ENCODE peak calls at places on chromosomes 12 and 14, in seven cellular contexts. N, K, H, T, S, A and I are unnamed samples.

GRCh38 chr12:20370001-20370381 is 1.7 kb downstream of the PDE3A start:
- DNase-seq in N (no peak), K (no peak), H (no peak), T (no peak), S (peak; percentile 17), A (peak; percentile 50), I (no peak)

GRCh38 chr12:100515956-100516355 is 42.3 kb downstream of the NR1H4 start:
- DNase-seq in N (no peak), K (no peak), H (no peak), T (no peak), S (no peak), A (no peak), I (no peak)

GRCh38 chr14:104346608-104347007 is 208.2 kb downstream of the KIF26A start:
- DNase-seq in N (no peak), K (no peak), H (no peak), T (no peak), S (no peak), A (no peak), I (no peak)

GRCh38 chr12:45388545-45388944 is 172.7 kb downstream of the ANO6 start:
- DNase-seq in N (peak; percentile 29), K (peak; percentile 34), H (no peak), T (peak; percentile 42), S (peak; percentile 4), A (peak; percentile 8), I (no peak)

GRCh38 chr12:95218852-95219171 is 1.2 kb downstream of the VEZT start:
- DNase-seq in N (peak; percentile 9), K (peak; percentile 34), H (no peak), T (no peak), S (no peak), A (peak; percentile 50), I (no peak)

GRCh38 chr14:60652674-60653387 is 3.6 kb upstream of the SIX1 start:
- DNase-seq in N (no peak), K (no peak), H (no peak), T (no peak), S (no peak), A (no peak), I (no peak)

GRCh38 chr12:2194571-2194970 is 141.8 kb downstream of the CACNA1C start:
- DNase-seq in N (no peak), K (no peak), H (no peak), T (no peak), S (no peak), A (no peak), I (no peak)

GRCh38 chr14:77301103-77301502 is 19.6 kb downstream of the POMT2 start:
- DNase-seq in N (peak; percentile 68), K (peak; percentile 61), H (peak; percentile 40), T (peak; percentile 68), S (peak; percentile 88), A (peak; percentile 80), I (peak; percentile 56)

GRCh38 chr12:25675808-25676207 is 122.7 kb upstream of the LMNTD1 start:
- DNase-seq in N (no peak), K (peak; percentile 8), H (no peak), T (no peak), S (no peak), A (no peak), I (no peak)

GRCh38 chr14:67729072-67729561 is 27.4 kb downstream of the RDH12 start:
- DNase-seq in N (no peak), K (no peak), H (no peak), T (no peak), S (no peak), A (peak; percentile 47), I (no peak)

GRCh38 chr14:77014004-77014604 is 14.4 kb downstream of the IRF2BPL start:
- DNase-seq in N (no peak), K (no peak), H (no peak), T (no peak), S (peak; percentile 70), A (no peak), I (no peak)

GRCh38 chr12:66035289-66035961 is 95.1 kb downstream of the LLPH start:
- DNase-seq in N (no peak), K (peak; percentile 64), H (no peak), T (peak; percentile 66), S (no peak), A (peak; percentile 32), I (no peak)

GRCh38 chr12:78568326-78569020 is 296.1 kb upstream of the SYT1 start:
- DNase-seq in N (no peak), K (no peak), H (peak; percentile 20), T (peak; percentile 25), S (no peak), A (no peak), I (no peak)

GRCh38 chr14:74587363-74587707 is 24.7 kb downstream of the LTBP2 start:
- DNase-seq in N (no peak), K (no peak), H (no peak), T (no peak), S (no peak), A (no peak), I (no peak)

GRCh38 chr12:89038831-89039509 is 313.3 kb downstream of the DUSP6 start:
- DNase-seq in N (no peak), K (no peak), H (no peak), T (no peak), S (no peak), A (no peak), I (no peak)

GRCh38 chr12:51403744-51404143 is 12.5 kb upstream of the GALNT6 start:
- DNase-seq in N (no peak), K (no peak), H (no peak), T (no peak), S (no peak), A (no peak), I (no peak)